ENCODE peak calls at places on chromosomes 6 and 20, in ten cellular contexts. K is MV-4-11; E is brain microvascular endothelial cell; R is activated CD4-positive, alpha-beta T cell treated with anti-CD3 and anti-CD28 coated beads, Interleukin-2, amount 50 U/mL, for 48 hours; O is hepatic stellate cell; G is progenitor cell of endocrine pancreas; B is iPS-NIHi11; V is Kasumi-1; Z is effector CD4-positive, alpha-beta T cell; I is Calu3. T is an unnamed sample.

GRCh38 chr6:159110013-159110412 is 59.2 kb upstream of the FNDC1 start:
- DNase-seq in K (peak), E (peak), R (no peak), O (peak), G (no peak), B (peak), V (peak), Z (no peak), I (peak), T (peak)

GRCh38 chr6:139337830-139338229 is 36.6 kb downstream of the CITED2 start:
- DNase-seq in K (peak), E (no peak), R (no peak), O (no peak), G (no peak), B (no peak), V (peak), Z (no peak), I (no peak), T (no peak)

GRCh38 chr20:49999329-49999728 is 16.5 kb downstream of the SNAI1 start:
- DNase-seq in K (peak), E (no peak), R (peak), O (no peak), G (no peak), B (no peak), V (no peak), Z (no peak), I (no peak), T (no peak)

GRCh38 chr6:129645371-129646139 is 64.4 kb downstream of the ARHGAP18 start:
- DNase-seq in K (no peak), E (no peak), R (no peak), O (no peak), G (no peak), B (no peak), V (no peak), Z (no peak), I (no peak), T (no peak)

GRCh38 chr6:147922764-147923163 is 414.3 kb downstream of the SAMD5 start:
- DNase-seq in K (no peak), E (no peak), R (no peak), O (no peak), G (no peak), B (no peak), V (no peak), Z (no peak), I (no peak), T (no peak)

GRCh38 chr6:7461416-7461815 is 71.8 kb downstream of the RIOK1 start:
- DNase-seq in K (no peak), E (no peak), R (no peak), O (no peak), G (no peak), B (no peak), V (no peak), Z (no peak), I (no peak), T (no peak)

GRCh38 chr6:75230484-75231325 is 12.9 kb downstream of the COX7A2 start:
- DNase-seq in K (no peak), E (peak), R (no peak), O (peak), G (no peak), B (peak), V (peak), Z (no peak), I (peak), T (peak)

GRCh38 chr6:156848533-156848932 is 71.4 kb downstream of the ARID1B start:
- DNase-seq in K (peak), E (no peak), R (no peak), O (no peak), G (no peak), B (no peak), V (peak), Z (no peak), I (no peak), T (peak)

GRCh38 chr6:105757512-105758200 is 328.5 kb upstream of the PRDM1 start:
- DNase-seq in K (no peak), E (no peak), R (no peak), O (no peak), G (no peak), B (no peak), V (no peak), Z (no peak), I (no peak), T (no peak)

GRCh38 chr20:23125625-23126191 is 39.6 kb upstream of the CD93 start:
- DNase-seq in K (peak), E (peak), R (no peak), O (peak), G (no peak), B (no peak), V (peak), Z (no peak), I (no peak), T (no peak)

GRCh38 chr6:129501401-129502051 is 208.5 kb downstream of the ARHGAP18 start:
- DNase-seq in K (peak), E (peak), R (no peak), O (peak), G (no peak), B (peak), V (peak), Z (no peak), I (peak), T (peak)

GRCh38 chr20:4904127-4904860 is 97.0 kb downstream of the SLC23A2 start:
- DNase-seq in K (no peak), E (no peak), R (no peak), O (no peak), G (no peak), B (no peak), V (no peak), Z (no peak), I (no peak), T (no peak)

GRCh38 chr20:3380228-3381070 is 27.0 kb downstream of the DNAAF9 start:
- DNase-seq in K (no peak), E (no peak), R (no peak), O (no peak), G (no peak), B (no peak), V (no peak), Z (no peak), I (no peak), T (no peak)

GRCh38 chr6:25477006-25477590 is 174.9 kb upstream of the SCGN start:
- DNase-seq in K (no peak), E (peak), R (no peak), O (peak), G (no peak), B (no peak), V (no peak), Z (no peak), I (no peak), T (peak)

GRCh38 chr20:667351-668034 is 8.1 kb downstream of the SCRT2 start:
- DNase-seq in K (peak), E (peak), R (peak), O (peak), G (peak), B (peak), V (peak), Z (peak), I (peak), T (no peak)

GRCh38 chr20:51022803-51023616 is at the start of gene KCNG1:
- DNase-seq in K (peak), E (peak), R (peak), O (peak), G (peak), B (peak), V (no peak), Z (no peak), I (peak), T (peak)

GRCh38 chr20:38591484-38592410 is 9.9 kb upstream of the ARHGAP40 start:
- DNase-seq in K (no peak), E (no peak), R (no peak), O (no peak), G (no peak), B (no peak), V (no peak), Z (no peak), I (no peak), T (peak)

GRCh38 chr6:52995913-52996685 is 1.0 kb upstream of the GSTA4 start:
- DNase-seq in K (no peak), E (peak), R (peak), O (no peak), G (peak), B (no peak), V (peak), Z (peak), I (peak), T (peak)

GRCh38 chr6:5644523-5645183 is 362.1 kb downstream of the NRN1 start:
- DNase-seq in K (no peak), E (no peak), R (no peak), O (no peak), G (no peak), B (no peak), V (no peak), Z (no peak), I (no peak), T (no peak)

GRCh38 chr6:112409311-112409710 is 62.2 kb downstream of the RFPL4B start:
- DNase-seq in K (no peak), E (peak), R (no peak), O (no peak), G (no peak), B (no peak), V (no peak), Z (no peak), I (no peak), T (no peak)

GRCh38 chr6:65461121-65461520 is 245.9 kb downstream of the EYS start:
- DNase-seq in K (no peak), E (no peak), R (no peak), O (no peak), G (no peak), B (no peak), V (no peak), Z (no peak), I (no peak), T (no peak)

GRCh38 chr20:50883856-50884255 is 47.4 kb downstream of the ADNP start:
- DNase-seq in K (no peak), E (no peak), R (no peak), O (no peak), G (no peak), B (no peak), V (no peak), Z (no peak), I (no peak), T (no peak)

GRCh38 chr20:47795214-47795667 is 10.0 kb upstream of the SULF2 start:
- DNase-seq in K (peak), E (no peak), R (no peak), O (no peak), G (no peak), B (no peak), V (no peak), Z (no peak), I (peak), T (no peak)

GRCh38 chr6:148328876-148329567 is 13.6 kb upstream of the SASH1 start:
- DNase-seq in K (peak), E (no peak), R (no peak), O (no peak), G (no peak), B (no peak), V (no peak), Z (no peak), I (no peak), T (no peak)

GRCh38 chr20:51042064-51042463 is 19.2 kb upstream of the KCNG1 start:
- DNase-seq in K (no peak), E (no peak), R (no peak), O (no peak), G (no peak), B (peak), V (no peak), Z (no peak), I (no peak), T (no peak)

GRCh38 chr6:127554435-127555006 is 22.5 kb upstream of the C6orf58 start:
- DNase-seq in K (no peak), E (peak), R (peak), O (peak), G (no peak), B (peak), V (no peak), Z (no peak), I (peak), T (no peak)

GRCh38 chr6:127090051-127090450 is 28.4 kb upstream of the RSPO3 start:
- DNase-seq in K (no peak), E (no peak), R (no peak), O (no peak), G (no peak), B (peak), V (no peak), Z (no peak), I (no peak), T (no peak)

GRCh38 chr6:42368156-42368555 is 83.6 kb downstream of the TRERF1 start:
- DNase-seq in K (peak), E (no peak), R (peak), O (no peak), G (no peak), B (no peak), V (peak), Z (peak), I (no peak), T (no peak)

GRCh38 chr6:100257661-100258395 is 206.9 kb downstream of the SIM1 start:
- DNase-seq in K (peak), E (peak), R (no peak), O (peak), G (no peak), B (peak), V (peak), Z (no peak), I (no peak), T (no peak)

GRCh38 chr6:73675466-73676098 is 20.4 kb upstream of the CD109 start:
- DNase-seq in K (peak), E (peak), R (peak), O (peak), G (peak), B (peak), V (peak), Z (peak), I (peak), T (peak)

GRCh38 chr6:156031516-156031915 is 575.9 kb upstream of the NOX3 start:
- DNase-seq in K (no peak), E (no peak), R (no peak), O (no peak), G (no peak), B (no peak), V (no peak), Z (no peak), I (no peak), T (no peak)

T was measured in SJSA1.